ENCODE peak calls at places on chromosomes 5 and 9, in nine cellular contexts. One of them, this sample, is unnamed.

GRCh38 chr5:52024363-52024762 is 641.1 kb downstream of the ISL1 start:
- DNase-seq in cardiac muscle cell: no peak
- DNase-seq in heart left ventricle: no peak
- DNase-seq in A549: no peak
- DNase-seq in AG04450: no peak
- DNase-seq in cardiac fibroblast: no peak
- DNase-seq in nephron progenitor cell: no peak
- DNase-seq in esophagus squamous epithelium: no peak
- DNase-seq in mesothelial cell of epicardium: no peak
- DNase-seq in this sample: no peak

GRCh38 chr5:110105692-110106091 is 416.0 kb downstream of the MAN2A1 start:
- DNase-seq in cardiac muscle cell: peak; percentile 34
- DNase-seq in esophagus squamous epithelium: no peak
- DNase-seq in A549: no peak
- DNase-seq in heart left ventricle: peak; percentile 18
- DNase-seq in mesothelial cell of epicardium: no peak
- DNase-seq in nephron progenitor cell: no peak
- DNase-seq in AG04450: no peak
- DNase-seq in cardiac fibroblast: peak; percentile 41
- DNase-seq in this sample: no peak

GRCh38 chr9:117665601-117666377 is 38.4 kb upstream of the TLR4 start:
- DNase-seq in nephron progenitor cell: no peak
- DNase-seq in heart left ventricle: no peak
- DNase-seq in mesothelial cell of epicardium: no peak
- DNase-seq in AG04450: no peak
- DNase-seq in cardiac fibroblast: no peak
- DNase-seq in esophagus squamous epithelium: no peak
- DNase-seq in A549: no peak
- DNase-seq in cardiac muscle cell: no peak
- DNase-seq in this sample: no peak

GRCh38 chr5:160479926-160480325 is 58.3 kb downstream of the PTTG1 start:
- DNase-seq in nephron progenitor cell: no peak
- DNase-seq in esophagus squamous epithelium: no peak
- DNase-seq in AG04450: peak; percentile 45
- DNase-seq in heart left ventricle: no peak
- DNase-seq in A549: no peak
- DNase-seq in mesothelial cell of epicardium: no peak
- DNase-seq in cardiac muscle cell: no peak
- DNase-seq in cardiac fibroblast: peak; percentile 59
- DNase-seq in this sample: no peak

GRCh38 chr9:34578241-34579096 is 11.1 kb downstream of the CNTFR start:
- DNase-seq in nephron progenitor cell: peak; percentile 72
- DNase-seq in heart left ventricle: no peak
- DNase-seq in A549: no peak
- DNase-seq in AG04450: no peak
- DNase-seq in esophagus squamous epithelium: no peak
- DNase-seq in mesothelial cell of epicardium: no peak
- DNase-seq in cardiac fibroblast: peak; percentile 53
- DNase-seq in cardiac muscle cell: peak; percentile 67
- DNase-seq in this sample: peak; percentile 45

GRCh38 chr9:95333426-95333825 is 15.9 kb upstream of the FANCC start:
- DNase-seq in nephron progenitor cell: no peak
- DNase-seq in A549: no peak
- DNase-seq in AG04450: no peak
- DNase-seq in cardiac muscle cell: no peak
- DNase-seq in esophagus squamous epithelium: no peak
- DNase-seq in heart left ventricle: no peak
- DNase-seq in mesothelial cell of epicardium: no peak
- DNase-seq in cardiac fibroblast: peak; percentile 31
- DNase-seq in this sample: no peak

GRCh38 chr5:149018909-149019443 is 43.9 kb downstream of the SH3TC2 start:
- DNase-seq in mesothelial cell of epicardium: no peak
- DNase-seq in cardiac fibroblast: peak; percentile 72
- DNase-seq in AG04450: no peak
- DNase-seq in cardiac muscle cell: no peak
- DNase-seq in A549: no peak
- DNase-seq in esophagus squamous epithelium: no peak
- DNase-seq in heart left ventricle: no peak
- DNase-seq in nephron progenitor cell: no peak
- DNase-seq in this sample: no peak

GRCh38 chr5:141757402-141757801 is 75.4 kb upstream of the ARAP3 start:
- DNase-seq in AG04450: no peak
- DNase-seq in heart left ventricle: no peak
- DNase-seq in cardiac fibroblast: peak; percentile 58
- DNase-seq in esophagus squamous epithelium: no peak
- DNase-seq in cardiac muscle cell: peak; percentile 50
- DNase-seq in mesothelial cell of epicardium: no peak
- DNase-seq in nephron progenitor cell: peak; percentile 26
- DNase-seq in A549: peak; percentile 54
- DNase-seq in this sample: peak; percentile 57

GRCh38 chr5:176542135-176542595 is 5.0 kb upstream of the RNF44 start:
- DNase-seq in cardiac fibroblast: no peak
- DNase-seq in esophagus squamous epithelium: no peak
- DNase-seq in mesothelial cell of epicardium: no peak
- DNase-seq in A549: no peak
- DNase-seq in nephron progenitor cell: peak; percentile 36
- DNase-seq in cardiac muscle cell: no peak
- DNase-seq in heart left ventricle: no peak
- DNase-seq in AG04450: no peak
- DNase-seq in this sample: no peak

GRCh38 chr9:130896233-130897012 is at the start of gene QRFP:
- DNase-seq in mesothelial cell of epicardium: no peak
- DNase-seq in A549: no peak
- DNase-seq in nephron progenitor cell: no peak
- DNase-seq in cardiac fibroblast: no peak
- DNase-seq in esophagus squamous epithelium: no peak
- DNase-seq in heart left ventricle: no peak
- DNase-seq in cardiac muscle cell: no peak
- DNase-seq in AG04450: no peak
- DNase-seq in this sample: no peak
- TF ChIP-seq CTCF in mesothelial cell of epicardium: no peak
- TF ChIP-seq CTCF in A549: no peak
- TF ChIP-seq CTCF in nephron progenitor cell: no peak
- TF ChIP-seq CTCF in cardiac fibroblast: no peak
- TF ChIP-seq CTCF in esophagus squamous epithelium: no peak
- TF ChIP-seq CTCF in heart left ventricle: no peak
- TF ChIP-seq CTCF in cardiac muscle cell: no peak
- TF ChIP-seq CTCF in AG04450: no peak
- TF ChIP-seq CTCF in this sample: no peak

GRCh38 chr9:80188579-80188978 is 616.8 kb downstream of the TLE4 start:
- DNase-seq in mesothelial cell of epicardium: no peak
- DNase-seq in cardiac muscle cell: no peak
- DNase-seq in AG04450: no peak
- DNase-seq in A549: no peak
- DNase-seq in esophagus squamous epithelium: no peak
- DNase-seq in nephron progenitor cell: no peak
- DNase-seq in heart left ventricle: no peak
- DNase-seq in cardiac fibroblast: no peak
- DNase-seq in this sample: no peak
- TF ChIP-seq CTCF in mesothelial cell of epicardium: no peak
- TF ChIP-seq CTCF in cardiac muscle cell: no peak
- TF ChIP-seq CTCF in AG04450: no peak
- TF ChIP-seq CTCF in A549: no peak
- TF ChIP-seq CTCF in esophagus squamous epithelium: no peak
- TF ChIP-seq CTCF in nephron progenitor cell: no peak
- TF ChIP-seq CTCF in heart left ventricle: no peak
- TF ChIP-seq CTCF in cardiac fibroblast: no peak
- TF ChIP-seq CTCF in this sample: no peak

GRCh38 chr5:20606006-20606405 is 618.0 kb upstream of the CDH18 start:
- DNase-seq in nephron progenitor cell: no peak
- DNase-seq in cardiac muscle cell: no peak
- DNase-seq in cardiac fibroblast: peak; percentile 21
- DNase-seq in AG04450: no peak
- DNase-seq in mesothelial cell of epicardium: no peak
- DNase-seq in heart left ventricle: no peak
- DNase-seq in A549: no peak
- DNase-seq in esophagus squamous epithelium: no peak
- DNase-seq in this sample: no peak

DNA sequence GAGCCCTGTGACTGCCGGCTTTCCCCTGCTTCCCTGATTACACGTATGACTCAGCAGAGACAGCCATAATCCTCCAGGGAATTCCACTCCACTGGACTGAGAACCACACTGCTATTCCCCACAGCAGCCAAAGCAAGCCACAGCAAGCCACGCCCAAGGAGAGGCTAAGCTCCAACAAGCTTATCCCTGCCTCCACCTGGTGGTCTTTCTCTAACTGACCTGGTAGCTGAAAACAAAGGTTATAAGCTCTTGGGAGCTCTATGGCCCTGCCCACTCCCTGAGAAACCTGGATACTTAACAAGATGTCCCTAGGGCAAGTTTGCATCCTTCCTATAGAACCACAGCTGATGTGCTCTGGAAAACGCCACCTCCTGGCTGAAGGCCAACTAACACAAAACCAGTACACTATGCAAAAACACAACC is 613.7 kb upstream of the CDH18 start:
- DNase-seq in nephron progenitor cell: no peak
- DNase-seq in A549: peak; percentile 48
- DNase-seq in heart left ventricle: no peak
- DNase-seq in cardiac muscle cell: no peak
- DNase-seq in cardiac fibroblast: peak; percentile 50
- DNase-seq in mesothelial cell of epicardium: no peak
- DNase-seq in AG04450: no peak
- DNase-seq in esophagus squamous epithelium: no peak
- DNase-seq in this sample: no peak
- TF ChIP-seq CTCF in nephron progenitor cell: no peak
- TF ChIP-seq CTCF in A549: no peak
- TF ChIP-seq CTCF in heart left ventricle: no peak
- TF ChIP-seq CTCF in cardiac muscle cell: peak; percentile 12
- TF ChIP-seq CTCF in cardiac fibroblast: no peak
- TF ChIP-seq CTCF in mesothelial cell of epicardium: no peak
- TF ChIP-seq CTCF in AG04450: no peak
- TF ChIP-seq CTCF in esophagus squamous epithelium: no peak
- TF ChIP-seq CTCF in this sample: no peak

GRCh38 chr9:109411818-109412352 is 86.2 kb downstream of the PTPN3 start:
- DNase-seq in AG04450: peak; percentile 16
- DNase-seq in cardiac muscle cell: peak; percentile 37
- DNase-seq in cardiac fibroblast: peak; percentile 72
- DNase-seq in esophagus squamous epithelium: no peak
- DNase-seq in nephron progenitor cell: no peak
- DNase-seq in mesothelial cell of epicardium: no peak
- DNase-seq in heart left ventricle: no peak
- DNase-seq in A549: peak; percentile 35
- DNase-seq in this sample: peak; percentile 25
- TF ChIP-seq CTCF in AG04450: peak; percentile 79
- TF ChIP-seq CTCF in cardiac muscle cell: peak; percentile 85
- TF ChIP-seq CTCF in cardiac fibroblast: peak; percentile 88
- TF ChIP-seq CTCF in esophagus squamous epithelium: no peak
- TF ChIP-seq CTCF in nephron progenitor cell: peak; percentile 71
- TF ChIP-seq CTCF in mesothelial cell of epicardium: peak; percentile 53
- TF ChIP-seq CTCF in heart left ventricle: peak; percentile 45
- TF ChIP-seq CTCF in A549: peak; percentile 46
- TF ChIP-seq CTCF in this sample: peak; percentile 38

GRCh38 chr9:86997158-86997557 is 49.9 kb upstream of the GAS1 start:
- DNase-seq in cardiac fibroblast: no peak
- DNase-seq in heart left ventricle: no peak
- DNase-seq in cardiac muscle cell: peak; percentile 30
- DNase-seq in nephron progenitor cell: no peak
- DNase-seq in AG04450: no peak
- DNase-seq in mesothelial cell of epicardium: no peak
- DNase-seq in A549: no peak
- DNase-seq in esophagus squamous epithelium: no peak
- DNase-seq in this sample: no peak
- TF ChIP-seq CTCF in cardiac fibroblast: no peak
- TF ChIP-seq CTCF in heart left ventricle: no peak
- TF ChIP-seq CTCF in cardiac muscle cell: no peak
- TF ChIP-seq CTCF in nephron progenitor cell: peak; percentile 25
- TF ChIP-seq CTCF in AG04450: no peak
- TF ChIP-seq CTCF in mesothelial cell of epicardium: no peak
- TF ChIP-seq CTCF in A549: no peak
- TF ChIP-seq CTCF in esophagus squamous epithelium: no peak
- TF ChIP-seq CTCF in this sample: no peak

GRCh38 chr9:126482361-126483044 is 131.2 kb upstream of the LMX1B start:
- DNase-seq in cardiac muscle cell: peak; percentile 76
- DNase-seq in cardiac fibroblast: peak; percentile 81
- DNase-seq in mesothelial cell of epicardium: no peak
- DNase-seq in esophagus squamous epithelium: no peak
- DNase-seq in nephron progenitor cell: peak; percentile 72
- DNase-seq in A549: no peak
- DNase-seq in AG04450: no peak
- DNase-seq in heart left ventricle: no peak
- DNase-seq in this sample: peak; percentile 61
- TF ChIP-seq CTCF in cardiac muscle cell: no peak
- TF ChIP-seq CTCF in cardiac fibroblast: no peak
- TF ChIP-seq CTCF in mesothelial cell of epicardium: no peak
- TF ChIP-seq CTCF in esophagus squamous epithelium: no peak
- TF ChIP-seq CTCF in nephron progenitor cell: no peak
- TF ChIP-seq CTCF in A549: no peak
- TF ChIP-seq CTCF in AG04450: no peak
- TF ChIP-seq CTCF in heart left ventricle: no peak
- TF ChIP-seq CTCF in this sample: no peak

GRCh38 chr5:137995077-137995746 is 37.7 kb downstream of the FAM13B start:
- DNase-seq in esophagus squamous epithelium: no peak
- DNase-seq in nephron progenitor cell: no peak
- DNase-seq in cardiac fibroblast: peak; percentile 63
- DNase-seq in mesothelial cell of epicardium: no peak
- DNase-seq in AG04450: no peak
- DNase-seq in cardiac muscle cell: peak; percentile 1
- DNase-seq in A549: peak; percentile 46
- DNase-seq in heart left ventricle: no peak
- DNase-seq in this sample: no peak

GRCh38 chr5:137997726-137998213 is 35.1 kb downstream of the FAM13B start:
- DNase-seq in AG04450: no peak
- DNase-seq in cardiac muscle cell: no peak
- DNase-seq in cardiac fibroblast: no peak
- DNase-seq in A549: peak; percentile 36
- DNase-seq in esophagus squamous epithelium: no peak
- DNase-seq in nephron progenitor cell: no peak
- DNase-seq in heart left ventricle: no peak
- DNase-seq in mesothelial cell of epicardium: no peak
- DNase-seq in this sample: no peak

GRCh38 chr5:137995747-137996123 is 37.1 kb downstream of the FAM13B start:
- DNase-seq in heart left ventricle: no peak
- DNase-seq in AG04450: no peak
- DNase-seq in cardiac muscle cell: no peak
- DNase-seq in mesothelial cell of epicardium: no peak
- DNase-seq in cardiac fibroblast: peak; percentile 5
- DNase-seq in A549: no peak
- DNase-seq in esophagus squamous epithelium: no peak
- DNase-seq in nephron progenitor cell: no peak
- DNase-seq in this sample: no peak

GRCh38 chr5:137989419-137989818 is 43.5 kb downstream of the FAM13B start:
- DNase-seq in AG04450: no peak
- DNase-seq in A549: no peak
- DNase-seq in heart left ventricle: no peak
- DNase-seq in cardiac muscle cell: no peak
- DNase-seq in mesothelial cell of epicardium: no peak
- DNase-seq in nephron progenitor cell: no peak
- DNase-seq in esophagus squamous epithelium: no peak
- DNase-seq in cardiac fibroblast: no peak
- DNase-seq in this sample: no peak

GRCh38 chr5:137994556-137994955 is 38.3 kb downstream of the FAM13B start:
- DNase-seq in cardiac fibroblast: no peak
- DNase-seq in AG04450: no peak
- DNase-seq in A549: no peak
- DNase-seq in mesothelial cell of epicardium: no peak
- DNase-seq in heart left ventricle: no peak
- DNase-seq in cardiac muscle cell: no peak
- DNase-seq in nephron progenitor cell: no peak
- DNase-seq in esophagus squamous epithelium: no peak
- DNase-seq in this sample: no peak
- TF ChIP-seq CTCF in cardiac fibroblast: no peak
- TF ChIP-seq CTCF in AG04450: no peak
- TF ChIP-seq CTCF in A549: no peak
- TF ChIP-seq CTCF in mesothelial cell of epicardium: no peak
- TF ChIP-seq CTCF in heart left ventricle: no peak
- TF ChIP-seq CTCF in cardiac muscle cell: no peak
- TF ChIP-seq CTCF in nephron progenitor cell: no peak
- TF ChIP-seq CTCF in esophagus squamous epithelium: no peak
- TF ChIP-seq CTCF in this sample: no peak